ENCODE peak calls at places on chromosomes 5 and 9, in five cellular contexts. W is CD8-positive, alpha-beta T cell; O is brain microvascular endothelial cell; G is cardiac muscle cell; Y is A549. T is an unnamed sample.
A peak's percentile ranks its signal among the peaks of the same experiment; 100 is the strongest.

GRCh38 chr9:111037744-111038335 is 430 bp downstream of the LPAR1 start:
- DNase-seq in W (no peak), O (no peak), G (peak; percentile 57), Y (no peak), T (peak; percentile 41)

GRCh38 chr5:54758038-54758437 is 227.4 kb downstream of the ESM1 start:
- DNase-seq in W (no peak), O (peak; percentile 79), G (peak; percentile 82), Y (no peak), T (no peak)

GRCh38 chr9:124297553-124297905 is 39.8 kb downstream of the NEK6 start:
- DNase-seq in W (no peak), O (peak; percentile 94), G (peak; percentile 98), Y (peak; percentile 70), T (peak; percentile 96)

GRCh38 chr9:15513335-15513734 is 2.6 kb upstream of the PSIP1 start:
- DNase-seq in W (no peak), O (no peak), G (peak; percentile 45), Y (peak; percentile 21), T (peak; percentile 11)

GRCh38 chr9:86187121-86187520 is 72.3 kb downstream of the C9orf153 start:
- DNase-seq in W (no peak), O (no peak), G (no peak), Y (no peak), T (no peak)

GRCh38 chr5:14676320-14676719 is 11.8 kb downstream of the OTULIN start:
- DNase-seq in W (peak; percentile 42), O (peak; percentile 42), G (peak; percentile 49), Y (no peak), T (peak; percentile 80)

GRCh38 chr9:129944501-129945116 is 98.4 kb downstream of the FNBP1 start:
- DNase-seq in W (peak; percentile 45), O (no peak), G (no peak), Y (no peak), T (no peak)

GRCh38 chr5:32710335-32710858 is 724 bp upstream of the NPR3 start:
- DNase-seq in W (no peak), O (no peak), G (no peak), Y (peak; percentile 66), T (peak; percentile 25)

GRCh38 chr5:136674178-136674577 is 308.8 kb upstream of the TRPC7 start:
- DNase-seq in W (no peak), O (no peak), G (no peak), Y (no peak), T (no peak)

GRCh38 chr5:154117050-154117449 is 73.5 kb upstream of the GALNT10 start:
- DNase-seq in W (no peak), O (no peak), G (no peak), Y (no peak), T (no peak)

GRCh38 chr5:137735531-137736284 is at the start of gene KLHL3:
- DNase-seq in W (peak; percentile 51), O (peak; percentile 60), G (peak; percentile 70), Y (no peak), T (no peak)

GRCh38 chr5:82748688-82749091 is 328.5 kb downstream of the TMEM167A start:
- DNase-seq in W (no peak), O (no peak), G (peak; percentile 45), Y (no peak), T (no peak)

GRCh38 chr5:149845601-149846000 is 99.0 kb downstream of the PDE6A start:
- DNase-seq in W (no peak), O (no peak), G (no peak), Y (no peak), T (no peak)

GRCh38 chr9:101176384-101176783 is 147.9 kb downstream of the PLPPR1 start:
- DNase-seq in W (no peak), O (no peak), G (no peak), Y (no peak), T (no peak)

GRCh38 chr9:18461496-18461895 is 12.5 kb upstream of the ADAMTSL1 start:
- DNase-seq in W (no peak), O (no peak), G (no peak), Y (no peak), T (no peak)

GRCh38 chr9:811101-811531 is 30.4 kb upstream of the DMRT1 start:
- DNase-seq in W (no peak), O (peak; percentile 3), G (no peak), Y (peak; percentile 44), T (peak; percentile 49)

GRCh38 chr5:7878381-7878873 is 9.5 kb downstream of the MTRR start:
- DNase-seq in W (no peak), O (peak; percentile 22), G (peak; percentile 62), Y (no peak), T (peak; percentile 13)

GRCh38 chr9:35829084-35829763 is at the start of gene TMEM8B:
- DNase-seq in W (peak; percentile 94), O (peak; percentile 93), G (peak; percentile 94), Y (peak; percentile 97), T (peak; percentile 96)

GRCh38 chr5:109161914-109162683 is 247.7 kb downstream of the PJA2 start:
- DNase-seq in W (no peak), O (no peak), G (peak; percentile 29), Y (no peak), T (peak; percentile 9)

DNA sequence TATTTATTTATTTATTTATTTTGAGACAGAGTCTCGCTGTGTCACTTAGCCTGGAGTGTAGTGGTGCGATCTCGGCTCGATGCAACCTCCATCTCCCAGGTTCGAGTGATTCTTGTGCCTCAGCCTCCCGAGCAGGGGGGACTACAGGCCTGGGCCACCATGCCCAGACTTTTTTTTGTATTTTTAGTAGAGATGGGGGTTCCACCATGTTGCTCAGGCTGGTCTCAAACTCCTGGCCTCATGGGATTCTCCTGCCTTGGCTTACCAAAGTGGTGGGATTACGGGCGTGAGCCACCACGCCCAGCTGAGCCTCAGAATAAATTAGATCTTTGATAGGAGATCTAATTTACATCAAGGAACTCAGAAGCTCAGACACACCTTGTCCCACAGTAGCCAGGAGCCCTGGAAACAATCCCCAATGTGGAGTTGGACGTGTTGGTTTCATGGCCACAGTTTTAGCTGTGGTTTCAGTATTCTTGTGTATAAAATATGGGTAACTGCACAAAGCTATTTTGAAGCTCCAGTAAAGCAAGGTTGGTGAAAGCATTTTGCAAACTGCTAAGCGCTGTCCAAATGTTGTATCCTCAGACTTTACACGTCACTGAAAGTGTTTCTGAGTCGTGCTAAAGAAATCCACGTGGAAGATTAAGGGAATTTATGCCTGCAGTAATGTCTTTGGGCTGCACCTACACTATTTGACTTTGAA is 3.0 kb upstream of the HNRNPAB start:
- DNase-seq in W (no peak), O (no peak), G (peak; percentile 35), Y (no peak), T (no peak)
- H3K27ac ChIP-seq in W (no peak overlapping the region), O (no peak overlapping the region), G (no peak overlapping the region), Y (no peak overlapping the region), T (peak overlapping the region; percentile 87)

DNA sequence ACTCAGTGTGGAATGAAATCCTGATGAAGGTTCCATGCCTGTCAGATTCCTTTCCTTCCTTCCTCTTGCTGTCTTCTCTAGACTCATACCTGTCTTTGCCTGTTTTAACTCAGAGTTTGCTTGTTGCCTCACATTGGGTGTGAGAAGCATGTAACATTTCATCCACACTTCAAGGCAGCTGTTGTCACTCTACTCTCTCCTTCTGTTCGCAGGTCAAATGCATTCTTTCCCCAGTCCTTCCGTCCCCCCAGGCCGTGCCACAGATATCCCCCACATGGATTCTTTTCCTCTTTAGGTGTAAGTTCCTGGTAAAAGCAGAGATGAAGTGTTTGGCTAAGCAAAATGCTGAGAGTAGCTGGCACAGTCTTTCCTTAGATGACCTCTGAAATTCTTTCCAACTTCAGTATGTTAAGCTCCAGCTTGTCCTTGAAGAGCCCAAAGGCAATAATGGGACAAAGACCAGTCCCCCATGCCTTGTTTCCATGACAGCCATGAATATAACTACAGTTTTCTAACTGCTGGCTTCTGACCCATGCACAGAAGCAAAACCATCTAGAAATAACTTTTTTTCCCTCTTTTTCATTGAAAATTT is 328.2 kb downstream of the SLIT3 start:
- DNase-seq in W (no peak), O (no peak), G (no peak), Y (no peak), T (no peak)
- H3K27ac ChIP-seq in W (no peak overlapping the region), O (no peak overlapping the region), G (peak overlapping the region; percentile 67), Y (no peak overlapping the region), T (no peak overlapping the region)

GRCh38 chr5:135623186-135623715 is 44.5 kb upstream of the CXCL14 start:
- DNase-seq in W (no peak), O (no peak), G (no peak), Y (no peak), T (no peak)

GRCh38 chr5:135625486-135625885 is 46.7 kb upstream of the CXCL14 start:
- DNase-seq in W (no peak), O (no peak), G (no peak), Y (no peak), T (no peak)

GRCh38 chr5:135625061-135625460 is 46.3 kb upstream of the CXCL14 start:
- DNase-seq in W (no peak), O (no peak), G (no peak), Y (no peak), T (no peak)

GRCh38 chr5:135626636-135627035 is 47.8 kb upstream of the CXCL14 start:
- DNase-seq in W (no peak), O (no peak), G (no peak), Y (no peak), T (no peak)

DNA sequence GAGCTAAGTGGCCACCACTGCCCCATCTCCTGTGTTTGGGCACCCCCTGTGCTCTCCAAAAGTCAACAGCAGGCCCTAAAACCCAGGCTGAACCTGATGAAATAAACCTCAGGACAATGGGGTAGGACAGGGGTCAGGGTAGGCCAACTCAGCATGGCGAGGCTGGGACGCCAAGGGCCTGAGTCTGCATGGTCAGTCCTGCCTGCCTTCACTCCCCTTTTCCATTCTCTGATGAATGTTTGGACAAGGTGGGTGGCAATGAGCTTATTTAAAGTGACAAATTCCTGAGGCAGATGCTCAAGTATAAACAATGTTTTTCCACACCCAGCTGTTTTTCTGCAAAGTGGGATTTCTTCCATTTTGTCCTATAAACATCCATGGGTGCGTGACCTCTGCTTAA is 47.2 kb upstream of the CXCL14 start:
- DNase-seq in W (no peak), O (no peak), G (no peak), Y (no peak), T (no peak)
- H3K27ac ChIP-seq in W (no peak overlapping the region), O (no peak overlapping the region), G (no peak overlapping the region), Y (no peak overlapping the region), T (no peak overlapping the region)

GRCh38 chr9:97555164-97555563 is 53.7 kb downstream of the TMOD1 start:
- DNase-seq in W (no peak), O (no peak), G (peak; percentile 91), Y (no peak), T (no peak)
- H3K27ac ChIP-seq in W (no peak overlapping the region), O (no peak overlapping the region), G (no peak overlapping the region), Y (no peak overlapping the region), T (no peak overlapping the region)

GRCh38 chr5:35859101-35859661 is 2.5 kb downstream of the IL7R start:
- DNase-seq in W (no peak), O (no peak), G (peak; percentile 25), Y (no peak), T (no peak)
- H3K27ac ChIP-seq in W (peak overlapping the region; percentile 97), O (no peak overlapping the region), G (no peak overlapping the region), Y (no peak overlapping the region), T (no peak overlapping the region)

GRCh38 chr9:135619599-135619886 is 19.8 kb downstream of the GLT6D1 start:
- DNase-seq in W (no peak), O (no peak), G (no peak), Y (no peak), T (no peak)
- H3K27ac ChIP-seq in W (no peak overlapping the region), O (no peak overlapping the region), G (no peak overlapping the region), Y (no peak overlapping the region), T (no peak overlapping the region)

DNA sequence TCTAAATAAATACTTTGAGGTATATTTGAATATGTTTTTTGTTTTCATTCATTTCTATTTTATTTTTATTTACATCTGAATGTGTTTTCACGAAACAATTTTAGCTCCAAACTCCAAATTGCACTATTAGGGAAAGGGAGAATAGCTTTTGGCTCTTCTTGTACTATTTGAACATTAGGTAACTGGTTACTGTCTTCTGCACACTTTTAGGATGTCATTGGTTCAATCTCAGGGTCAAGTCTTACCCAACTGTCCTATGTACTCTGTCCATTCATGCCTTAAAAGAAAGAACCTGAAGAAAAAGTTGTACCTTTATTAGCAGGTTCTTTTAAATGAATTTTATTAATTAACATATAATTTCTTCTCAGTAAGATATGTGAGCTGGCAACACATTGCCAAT is 51.6 kb downstream of the ITGA1 start:
- DNase-seq in W (no peak), O (no peak), G (no peak), Y (no peak), T (no peak)
- H3K27ac ChIP-seq in W (no peak overlapping the region), O (no peak overlapping the region), G (no peak overlapping the region), Y (no peak overlapping the region), T (no peak overlapping the region)